ENCODE peak calls at places on chromosomes 12 and 14, in ten cellular contexts. One of them, this sample, is unnamed.

GRCh38 chr12:14948672-14949071 is 10.3 kb upstream of the ERP27 start:
- DNase-seq in H1: no peak
- DNase-seq in endothelial cell of umbilical vein: peak; percentile 93
- DNase-seq in PC-3: peak; percentile 13
- DNase-seq in upper lobe of left lung: no peak
- DNase-seq in left lung: no peak
- DNase-seq in psoas muscle: no peak
- DNase-seq in body of pancreas: peak; percentile 40
- DNase-seq in fibroblast of lung: peak; percentile 87
- DNase-seq in CD8-positive, alpha-beta T cell: peak; percentile 54
- DNase-seq in this sample: no peak

GRCh38 chr12:101013993-101014392 is 196.0 kb downstream of the SLC5A8 start:
- DNase-seq in CD8-positive, alpha-beta T cell: no peak
- DNase-seq in H1: no peak
- DNase-seq in upper lobe of left lung: no peak
- DNase-seq in left lung: no peak
- DNase-seq in PC-3: peak; percentile 40
- DNase-seq in psoas muscle: no peak
- DNase-seq in endothelial cell of umbilical vein: no peak
- DNase-seq in fibroblast of lung: no peak
- DNase-seq in body of pancreas: no peak
- DNase-seq in this sample: no peak

GRCh38 chr12:42325326-42325775 is 543 bp downstream of the ZCRB1 start:
- DNase-seq in psoas muscle: no peak
- DNase-seq in body of pancreas: no peak
- DNase-seq in CD8-positive, alpha-beta T cell: no peak
- DNase-seq in fibroblast of lung: no peak
- DNase-seq in PC-3: no peak
- DNase-seq in left lung: no peak
- DNase-seq in upper lobe of left lung: no peak
- DNase-seq in endothelial cell of umbilical vein: no peak
- DNase-seq in H1: no peak
- DNase-seq in this sample: no peak

GRCh38 chr14:76647699-76648298 is 113.5 kb upstream of the VASH1 start:
- DNase-seq in upper lobe of left lung: no peak
- DNase-seq in left lung: no peak
- DNase-seq in psoas muscle: no peak
- DNase-seq in endothelial cell of umbilical vein: peak; percentile 47
- DNase-seq in body of pancreas: peak; percentile 19
- DNase-seq in H1: no peak
- DNase-seq in fibroblast of lung: peak; percentile 40
- DNase-seq in CD8-positive, alpha-beta T cell: no peak
- DNase-seq in PC-3: peak; percentile 71
- DNase-seq in this sample: peak; percentile 52

GRCh38 chr12:124477109-124477915 is 90.1 kb downstream of the NCOR2 start:
- DNase-seq in fibroblast of lung: no peak
- DNase-seq in CD8-positive, alpha-beta T cell: no peak
- DNase-seq in upper lobe of left lung: no peak
- DNase-seq in psoas muscle: no peak
- DNase-seq in body of pancreas: no peak
- DNase-seq in H1: no peak
- DNase-seq in left lung: no peak
- DNase-seq in endothelial cell of umbilical vein: no peak
- DNase-seq in PC-3: no peak
- DNase-seq in this sample: no peak

GRCh38 chr12:124928095-124928911 is 13.9 kb upstream of the UBC start:
- DNase-seq in H1: no peak
- DNase-seq in left lung: peak; percentile 88
- DNase-seq in body of pancreas: peak; percentile 63
- DNase-seq in psoas muscle: peak; percentile 92
- DNase-seq in endothelial cell of umbilical vein: peak; percentile 94
- DNase-seq in CD8-positive, alpha-beta T cell: peak; percentile 21
- DNase-seq in PC-3: peak; percentile 88
- DNase-seq in upper lobe of left lung: peak; percentile 91
- DNase-seq in fibroblast of lung: peak; percentile 97
- DNase-seq in this sample: peak; percentile 80

GRCh38 chr12:6925543-6926279 is 2.0 kb upstream of the ATN1 start:
- DNase-seq in CD8-positive, alpha-beta T cell: no peak
- DNase-seq in endothelial cell of umbilical vein: peak; percentile 80
- DNase-seq in fibroblast of lung: peak; percentile 96
- DNase-seq in H1: peak; percentile 84
- DNase-seq in left lung: peak; percentile 77
- DNase-seq in psoas muscle: peak; percentile 81
- DNase-seq in PC-3: peak; percentile 81
- DNase-seq in body of pancreas: peak; percentile 63
- DNase-seq in upper lobe of left lung: no peak
- DNase-seq in this sample: peak; percentile 79

GRCh38 chr12:118055144-118055557 is 5.8 kb downstream of the WSB2 start:
- DNase-seq in endothelial cell of umbilical vein: peak; percentile 61
- DNase-seq in upper lobe of left lung: no peak
- DNase-seq in body of pancreas: peak; percentile 54
- DNase-seq in CD8-positive, alpha-beta T cell: peak; percentile 68
- DNase-seq in fibroblast of lung: no peak
- DNase-seq in psoas muscle: peak; percentile 69
- DNase-seq in left lung: no peak
- DNase-seq in H1: peak; percentile 79
- DNase-seq in PC-3: peak; percentile 78
- DNase-seq in this sample: peak; percentile 71

GRCh38 chr12:125330645-125331341 is 265.6 kb downstream of the AACS start:
- DNase-seq in CD8-positive, alpha-beta T cell: peak; percentile 30
- DNase-seq in PC-3: peak; percentile 57
- DNase-seq in endothelial cell of umbilical vein: peak; percentile 16
- DNase-seq in left lung: peak; percentile 39
- DNase-seq in fibroblast of lung: peak; percentile 37
- DNase-seq in H1: peak; percentile 98
- DNase-seq in psoas muscle: peak; percentile 68
- DNase-seq in body of pancreas: peak; percentile 64
- DNase-seq in upper lobe of left lung: peak; percentile 95
- DNase-seq in this sample: peak; percentile 69

GRCh38 chr12:110768960-110769359 is 26.3 kb upstream of the PPP1CC start:
- DNase-seq in body of pancreas: no peak
- DNase-seq in left lung: no peak
- DNase-seq in H1: no peak
- DNase-seq in PC-3: no peak
- DNase-seq in CD8-positive, alpha-beta T cell: no peak
- DNase-seq in psoas muscle: no peak
- DNase-seq in endothelial cell of umbilical vein: no peak
- DNase-seq in fibroblast of lung: no peak
- DNase-seq in upper lobe of left lung: no peak
- DNase-seq in this sample: no peak

GRCh38 chr14:65096323-65097089 is 5.8 kb downstream of the MAX start:
- DNase-seq in upper lobe of left lung: no peak
- DNase-seq in psoas muscle: no peak
- DNase-seq in body of pancreas: no peak
- DNase-seq in fibroblast of lung: peak; percentile 64
- DNase-seq in PC-3: no peak
- DNase-seq in H1: no peak
- DNase-seq in left lung: no peak
- DNase-seq in CD8-positive, alpha-beta T cell: no peak
- DNase-seq in endothelial cell of umbilical vein: no peak
- DNase-seq in this sample: no peak

GRCh38 chr12:94873368-94874085 is 130.0 kb downstream of the NDUFA12 start:
- DNase-seq in PC-3: no peak
- DNase-seq in left lung: no peak
- DNase-seq in H1: peak; percentile 75
- DNase-seq in endothelial cell of umbilical vein: no peak
- DNase-seq in body of pancreas: peak; percentile 12
- DNase-seq in CD8-positive, alpha-beta T cell: no peak
- DNase-seq in fibroblast of lung: no peak
- DNase-seq in upper lobe of left lung: peak; percentile 88
- DNase-seq in psoas muscle: peak; percentile 56
- DNase-seq in this sample: no peak

GRCh38 chr12:94874986-94875312 is 128.5 kb downstream of the NDUFA12 start:
- DNase-seq in psoas muscle: no peak
- DNase-seq in body of pancreas: no peak
- DNase-seq in upper lobe of left lung: no peak
- DNase-seq in CD8-positive, alpha-beta T cell: no peak
- DNase-seq in H1: no peak
- DNase-seq in endothelial cell of umbilical vein: no peak
- DNase-seq in fibroblast of lung: no peak
- DNase-seq in PC-3: peak; percentile 14
- DNase-seq in left lung: no peak
- DNase-seq in this sample: peak; percentile 28

GRCh38 chr12:94874086-94874985 is 129.2 kb downstream of the NDUFA12 start:
- DNase-seq in left lung: no peak
- DNase-seq in CD8-positive, alpha-beta T cell: no peak
- DNase-seq in fibroblast of lung: no peak
- DNase-seq in psoas muscle: no peak
- DNase-seq in PC-3: no peak
- DNase-seq in upper lobe of left lung: peak; percentile 48
- DNase-seq in body of pancreas: no peak
- DNase-seq in H1: no peak
- DNase-seq in endothelial cell of umbilical vein: no peak
- DNase-seq in this sample: no peak

GRCh38 chr12:94872671-94873367 is 130.7 kb downstream of the NDUFA12 start:
- DNase-seq in left lung: no peak
- DNase-seq in PC-3: no peak
- DNase-seq in psoas muscle: no peak
- DNase-seq in H1: peak; percentile 72
- DNase-seq in body of pancreas: no peak
- DNase-seq in endothelial cell of umbilical vein: no peak
- DNase-seq in CD8-positive, alpha-beta T cell: no peak
- DNase-seq in upper lobe of left lung: peak; percentile 82
- DNase-seq in fibroblast of lung: no peak
- DNase-seq in this sample: no peak

GRCh38 chr12:94875525-94875924 is 128.0 kb downstream of the NDUFA12 start:
- DNase-seq in PC-3: peak; percentile 58
- DNase-seq in psoas muscle: no peak
- DNase-seq in upper lobe of left lung: no peak
- DNase-seq in left lung: no peak
- DNase-seq in H1: no peak
- DNase-seq in CD8-positive, alpha-beta T cell: no peak
- DNase-seq in body of pancreas: no peak
- DNase-seq in endothelial cell of umbilical vein: peak; percentile 41
- DNase-seq in fibroblast of lung: no peak
- DNase-seq in this sample: no peak
- TF ChIP-seq CTCF in PC-3: peak; percentile 57
- TF ChIP-seq CTCF in psoas muscle: peak; percentile 21
- TF ChIP-seq CTCF in upper lobe of left lung: peak; percentile 12
- TF ChIP-seq CTCF in left lung: no peak
- TF ChIP-seq CTCF in H1: peak; percentile 16
- TF ChIP-seq CTCF in CD8-positive, alpha-beta T cell: no peak
- TF ChIP-seq CTCF in body of pancreas: peak; percentile 30
- TF ChIP-seq CTCF in endothelial cell of umbilical vein: no peak
- TF ChIP-seq CTCF in fibroblast of lung: no peak
- TF ChIP-seq CTCF in this sample: no peak

GRCh38 chr12:133129368-133130037 is 571 bp downstream of the ZNF891 start:
- DNase-seq in upper lobe of left lung: peak; percentile 30
- DNase-seq in H1: peak; percentile 39
- DNase-seq in endothelial cell of umbilical vein: no peak
- DNase-seq in body of pancreas: peak; percentile 22
- DNase-seq in PC-3: peak; percentile 35
- DNase-seq in fibroblast of lung: peak; percentile 49
- DNase-seq in left lung: no peak
- DNase-seq in psoas muscle: no peak
- DNase-seq in CD8-positive, alpha-beta T cell: no peak
- DNase-seq in this sample: peak; percentile 21
- H3K9me3 ChIP-seq in upper lobe of left lung: peaks cover 65% of the 10 kb centered on the region
- H3K9me3 ChIP-seq in H1: peaks cover 40% of the 10 kb centered on the region
- H3K9me3 ChIP-seq in endothelial cell of umbilical vein: peaks cover 6% of the 10 kb centered on the region
- H3K9me3 ChIP-seq in body of pancreas: peaks cover 39% of the 10 kb centered on the region
- H3K9me3 ChIP-seq in PC-3: peaks cover 43% of the 10 kb centered on the region
- H3K9me3 ChIP-seq in fibroblast of lung: no peaks in the 10 kb centered on the region
- H3K9me3 ChIP-seq in left lung: peaks cover 81% of the 10 kb centered on the region
- H3K9me3 ChIP-seq in psoas muscle: peaks cover 74% of the 10 kb centered on the region
- H3K9me3 ChIP-seq in CD8-positive, alpha-beta T cell: peaks cover 22% of the 10 kb centered on the region
- H3K9me3 ChIP-seq in this sample: peaks cover 6% of the 10 kb centered on the region

DNA sequence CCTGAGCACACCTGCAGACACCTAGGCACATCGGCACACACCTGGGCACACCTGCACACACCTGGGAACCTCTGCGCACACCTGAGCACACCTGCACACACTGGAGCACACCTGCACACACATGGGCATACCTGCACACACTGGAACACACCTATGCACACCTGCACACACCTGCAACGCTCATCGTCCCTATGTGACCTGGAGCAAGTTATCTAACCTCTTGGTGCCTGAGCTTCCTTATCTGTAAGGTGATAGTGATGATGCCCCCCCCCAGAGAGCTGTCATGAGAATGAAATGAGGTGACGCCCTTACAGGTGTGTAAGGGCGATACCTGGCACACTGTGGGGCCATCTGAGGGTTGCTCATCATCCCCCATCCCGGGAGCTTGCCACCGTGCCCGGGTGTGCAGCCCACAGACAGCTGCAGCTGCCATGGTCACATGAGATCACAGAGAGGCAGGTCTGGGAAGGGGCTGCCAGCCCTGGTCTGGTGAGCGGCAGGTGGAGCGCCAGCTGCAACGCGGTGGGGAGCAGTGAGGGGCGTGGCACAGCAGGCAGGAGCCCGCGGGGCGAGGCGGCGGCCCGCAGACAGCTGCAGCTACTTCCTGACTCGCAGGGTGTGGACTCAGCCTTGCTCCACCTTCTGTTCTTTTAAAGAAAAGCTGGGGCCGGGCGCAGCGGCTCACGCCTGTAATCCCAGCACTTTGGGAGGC is 59.9 kb upstream of the FBRSL1 start:
- DNase-seq in fibroblast of lung: no peak
- DNase-seq in endothelial cell of umbilical vein: no peak
- DNase-seq in psoas muscle: no peak
- DNase-seq in CD8-positive, alpha-beta T cell: peak; percentile 61
- DNase-seq in body of pancreas: peak; percentile 68
- DNase-seq in upper lobe of left lung: peak; percentile 90
- DNase-seq in H1: peak; percentile 61
- DNase-seq in left lung: peak; percentile 72
- DNase-seq in PC-3: peak; percentile 67
- DNase-seq in this sample: no peak
- H3K27me3 ChIP-seq in fibroblast of lung: no peaks in the 10 kb centered on the region
- H3K27me3 ChIP-seq in endothelial cell of umbilical vein: no peaks in the 10 kb centered on the region
- H3K27me3 ChIP-seq in psoas muscle: no peaks in the 10 kb centered on the region
- H3K27me3 ChIP-seq in CD8-positive, alpha-beta T cell: no peaks in the 10 kb centered on the region
- H3K27me3 ChIP-seq in body of pancreas: no peaks in the 10 kb centered on the region
- H3K27me3 ChIP-seq in upper lobe of left lung: no peaks in the 10 kb centered on the region
- H3K27me3 ChIP-seq in H1: peaks cover 61% of the 10 kb centered on the region
- H3K27me3 ChIP-seq in left lung: no peaks in the 10 kb centered on the region
- H3K27me3 ChIP-seq in PC-3: no peaks in the 10 kb centered on the region
- H3K27me3 ChIP-seq in this sample: peaks cover 3% of the 10 kb centered on the region

DNA sequence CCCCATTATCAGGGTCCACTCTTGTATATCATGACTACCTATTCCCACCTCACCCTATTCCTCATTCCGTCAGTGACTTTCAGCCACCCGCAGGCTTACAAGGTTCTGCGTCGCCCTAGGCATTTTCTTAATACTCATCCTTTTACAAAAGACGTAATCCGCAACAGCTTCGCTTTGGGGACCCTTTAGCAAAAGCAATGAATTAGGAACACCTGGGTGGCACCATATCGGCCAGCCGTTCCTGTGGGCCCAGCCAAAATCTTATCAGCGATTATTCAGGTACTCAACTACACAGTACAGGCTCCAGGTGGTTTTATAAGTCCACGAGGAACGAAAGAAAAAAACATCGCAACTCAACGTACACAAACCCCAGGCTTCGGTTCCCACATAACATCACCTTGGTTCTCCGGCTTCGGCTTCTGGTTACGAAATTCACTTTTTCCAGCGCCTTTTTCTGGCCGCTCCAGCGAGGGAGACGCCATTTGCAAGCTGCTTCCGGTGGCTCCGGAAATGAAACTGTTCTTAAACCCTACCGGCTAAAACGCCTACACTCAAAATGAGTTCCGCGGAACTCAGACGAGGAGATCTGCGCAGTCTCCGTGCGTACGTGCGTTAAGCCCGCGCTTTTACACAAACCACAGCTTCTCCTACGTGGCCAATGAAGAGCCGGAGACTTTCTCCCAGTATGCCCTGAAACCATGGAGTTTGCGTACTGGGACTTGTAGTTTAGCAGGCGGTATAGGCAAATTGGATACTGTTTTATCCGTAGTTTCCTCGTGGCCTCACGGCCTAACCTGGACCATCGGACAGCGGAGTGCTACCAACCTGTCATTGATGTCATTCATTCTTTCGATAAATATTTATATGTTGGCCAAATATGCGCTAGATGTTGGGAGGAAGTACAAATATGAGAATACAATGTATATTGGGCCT is at the start of gene KRR1:
- DNase-seq in body of pancreas: peak; percentile 93
- DNase-seq in fibroblast of lung: peak; percentile 99
- DNase-seq in CD8-positive, alpha-beta T cell: peak; percentile 88
- DNase-seq in upper lobe of left lung: no peak
- DNase-seq in left lung: peak; percentile 94
- DNase-seq in H1: peak; percentile 79
- DNase-seq in PC-3: peak; percentile 98
- DNase-seq in psoas muscle: peak; percentile 94
- DNase-seq in endothelial cell of umbilical vein: peak; percentile 99
- DNase-seq in this sample: peak; percentile 91
- TF ChIP-seq CTCF in body of pancreas: peak; percentile 57
- TF ChIP-seq CTCF in fibroblast of lung: no peak
- TF ChIP-seq CTCF in CD8-positive, alpha-beta T cell: no peak
- TF ChIP-seq CTCF in upper lobe of left lung: peak; percentile 29
- TF ChIP-seq CTCF in left lung: peak; percentile 1
- TF ChIP-seq CTCF in H1: no peak
- TF ChIP-seq CTCF in PC-3: no peak
- TF ChIP-seq CTCF in psoas muscle: no peak
- TF ChIP-seq CTCF in endothelial cell of umbilical vein: no peak
- TF ChIP-seq CTCF in this sample: no peak

This sample was measured in adrenal gland.